ENCODE peak calls at places on chromosomes 7 and 10, in four cellular contexts. X, C, Y and E are unnamed samples.

GRCh38 chr7:124497209-124497608 is 268.4 kb downstream of the GPR37 start:
- DNase-seq in X (no peak), C (no peak), Y (no peak), E (peak)

GRCh38 chr10:13219685-13220670 is 14.2 kb downstream of the UCMA start:
- DNase-seq in X (no peak), C (no peak), Y (no peak), E (peak)

GRCh38 chr7:50069613-50070012 is 23.4 kb downstream of the ZPBP start:
- DNase-seq in X (no peak), C (no peak), Y (no peak), E (peak)

GRCh38 chr10:43201545-43202131 is 63.4 kb downstream of the CSGALNACT2 start:
- DNase-seq in X (no peak), C (no peak), Y (no peak), E (no peak)

GRCh38 chr7:3912291-3912690 is 611.2 kb downstream of the SDK1 start:
- DNase-seq in X (no peak), C (no peak), Y (no peak), E (no peak)

GRCh38 chr7:74452748-74453320 is 872 bp upstream of the GTF2IRD1 start:
- DNase-seq in X (peak), C (no peak), Y (peak), E (peak)

GRCh38 chr7:5692112-5692844 is 89.2 kb downstream of the RNF216 start:
- DNase-seq in X (peak), C (peak), Y (peak), E (peak)

GRCh38 chr7:28037220-28038010 is 143.2 kb downstream of the JAZF1 start:
- DNase-seq in X (peak), C (peak), Y (peak), E (peak)

GRCh38 chr7:129225206-129225930 is 538 bp downstream of the AHCYL2 start:
- DNase-seq in X (peak), C (no peak), Y (peak), E (peak)

GRCh38 chr7:5549096-5549896 is 125.7 kb upstream of the TNRC18 start:
- DNase-seq in X (peak), C (no peak), Y (peak), E (peak)

GRCh38 chr10:109665321-109665720 is 258.0 kb downstream of the XPNPEP1 start:
- DNase-seq in X (no peak), C (no peak), Y (no peak), E (peak)

GRCh38 chr10:35890970-35891330 is 248.9 kb upstream of the FZD8 start:
- DNase-seq in X (no peak), C (no peak), Y (no peak), E (no peak)

GRCh38 chr10:8039323-8039922 is 15.1 kb upstream of the GATA3 start:
- DNase-seq in X (no peak), C (no peak), Y (peak), E (no peak)
- H3K4me3 ChIP-seq in X (no peak), C (no peak), Y (peak), E (no peak)

GRCh38 chr7:140983802-140984201 is 30.9 kb downstream of the MRPS33 start:
- DNase-seq in X (peak), C (no peak), Y (no peak), E (no peak)
- TF ChIP-seq CTCF in X (peak), C (no peak), Y (peak), E (no peak)

DNA sequence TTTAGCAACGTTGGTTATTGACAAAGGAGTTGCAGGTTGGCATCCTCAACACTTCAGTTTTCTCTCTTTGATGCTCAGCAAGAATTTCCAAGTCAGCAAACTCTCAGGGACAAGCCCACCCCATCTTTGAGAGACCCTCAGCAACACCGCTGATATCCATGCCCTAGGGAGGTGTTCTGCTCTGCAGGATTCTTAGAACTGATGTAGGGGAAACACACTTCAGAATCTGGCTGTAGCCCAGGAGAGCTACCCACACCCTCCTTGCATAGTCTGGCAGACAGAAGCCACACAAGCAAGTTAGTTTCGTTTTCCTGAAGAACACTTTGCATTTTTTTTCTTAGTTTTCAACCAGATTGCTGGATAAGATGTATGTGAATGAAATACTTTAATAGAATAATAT is 827 bp downstream of the SAMD9L start:
- DNase-seq in X (peak), C (no peak), Y (peak), E (peak)
- H3K4me3 ChIP-seq in X (peak), C (peak), Y (peak), E (peak)

GRCh38 chr7:48035301-48035966 is at the start of gene C7orf57:
- DNase-seq in X (peak), C (peak), Y (peak), E (peak)
- TF ChIP-seq CTCF in X (no peak), C (peak), Y (no peak), E (peak)

GRCh38 chr7:17166824-17167379 is 131.6 kb upstream of the AHR start:
- DNase-seq in X (no peak), C (no peak), Y (no peak), E (no peak)
- H3K4me3 ChIP-seq in X (no peak), C (no peak), Y (no peak), E (no peak)

GRCh38 chr7:101172854-101173751 is 7.0 kb downstream of the NAT16 start:
- DNase-seq in X (peak), C (no peak), Y (peak), E (peak)

GRCh38 chr7:101169838-101170531 is 4.6 kb upstream of the VGF start:
- DNase-seq in X (peak), C (no peak), Y (peak), E (peak)

GRCh38 chr7:101170617-101171441 is 5.5 kb upstream of the VGF start:
- DNase-seq in X (no peak), C (no peak), Y (no peak), E (no peak)

GRCh38 chr7:101172005-101172853 is 6.9 kb upstream of the VGF start:
- DNase-seq in X (no peak), C (no peak), Y (no peak), E (no peak)

DNA sequence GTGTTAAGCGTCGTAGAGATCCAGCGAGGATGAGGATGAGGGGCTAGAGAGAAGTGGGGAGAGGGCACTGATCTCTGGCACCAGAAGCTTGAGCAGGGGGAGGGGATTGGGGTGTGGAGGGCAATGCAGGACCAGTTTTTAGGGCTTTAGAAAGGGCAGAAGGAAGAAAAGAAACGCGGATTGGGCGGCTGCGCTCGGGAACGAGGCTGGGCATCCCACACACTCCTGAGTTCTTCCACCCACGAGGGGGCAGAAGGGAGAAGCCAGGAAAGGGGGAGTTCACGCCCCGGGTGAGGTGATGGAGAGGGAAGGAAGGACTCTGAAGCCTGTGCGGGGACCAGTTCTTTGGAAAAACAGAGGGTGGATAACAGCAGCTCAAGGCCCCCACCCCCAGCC is 6.1 kb upstream of the VGF start:
- DNase-seq in X (no peak), C (no peak), Y (no peak), E (no peak)
- TF ChIP-seq CTCF in X (peak), C (peak), Y (no peak), E (peak)

GRCh38 chr7:47633134-47633533 is 51.2 kb upstream of the TNS3 start:
- DNase-seq in X (no peak), C (no peak), Y (no peak), E (no peak)
- H3K4me3 ChIP-seq in X (no peak), C (no peak), Y (no peak), E (no peak)

GRCh38 chr7:42237162-42237821 is at the start of gene GLI3:
- DNase-seq in X (peak), C (peak), Y (peak), E (peak)
- TF ChIP-seq CTCF in X (peak), C (peak), Y (no peak), E (peak)

GRCh38 chr10:77527839-77528238 is 109.8 kb downstream of the KCNMA1 start:
- DNase-seq in X (no peak), C (no peak), Y (no peak), E (no peak)

GRCh38 chr10:77520995-77521394 is 116.6 kb downstream of the KCNMA1 start:
- DNase-seq in X (no peak), C (no peak), Y (no peak), E (no peak)

GRCh38 chr10:77526861-77527617 is 110.6 kb downstream of the KCNMA1 start:
- DNase-seq in X (no peak), C (no peak), Y (no peak), E (no peak)

GRCh38 chr10:77522268-77522809 is 115.3 kb downstream of the KCNMA1 start:
- DNase-seq in X (no peak), C (no peak), Y (no peak), E (no peak)

DNA sequence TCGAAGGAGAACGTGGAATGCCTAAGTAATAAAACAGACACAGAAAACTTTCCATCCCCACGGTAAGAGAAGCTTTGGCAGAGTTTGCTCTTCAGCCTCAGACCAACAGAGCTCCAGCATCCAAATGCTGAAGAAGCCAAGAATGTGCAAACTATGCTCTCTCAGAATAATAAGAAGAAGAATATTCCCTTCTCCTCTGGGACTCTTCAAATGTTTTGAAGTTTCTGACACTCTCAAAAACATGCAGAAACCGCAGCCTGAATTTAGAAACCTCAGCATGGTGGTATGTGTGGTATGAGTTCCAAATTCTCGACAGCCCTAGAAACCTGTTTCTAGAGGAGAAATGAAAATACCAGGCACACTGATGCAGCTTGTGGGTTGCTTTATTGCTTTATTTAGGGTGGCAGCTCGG is 113.3 kb downstream of the KCNMA1 start:
- DNase-seq in X (peak), C (peak), Y (no peak), E (no peak)
- H3K4me3 ChIP-seq in X (no peak), C (peak), Y (no peak), E (no peak)